ENCODE peak calls at places on chromosomes 4 and X, in seven cellular contexts. L is thyroid gland; G is cardiac fibroblast; Z is activated naive CD8-positive, alpha-beta T cell treated with anti-CD3 and anti-CD28 coated beads, Interleukin-2, amount 50 U/mL, for 16 hours; R is activated CD4-positive, alpha-beta memory T cell treated with anti-CD3 and anti-CD28 coated beads, Interleukin-2, amount 10 ng/mL, durations not matched to agents 7 days and 5 days; I is sigmoid colon; Y is AG09309. A is an unnamed sample.

GRCh38 chr4:16582036-16582435 is 316.4 kb downstream of the LDB2 start:
- DNase-seq in R (no peak), I (no peak), Y (no peak), Z (no peak), L (no peak), G (no peak), A (no peak)

GRCh38 chr4:127968565-127968964 is 3.4 kb downstream of the ABHD18 start:
- DNase-seq in G (no peak), Y (no peak), Z (no peak), I (no peak), L (no peak), R (no peak), A (no peak)

GRCh38 chr4:2069986-2070385 is 10.9 kb downstream of the NAT8L start:
- DNase-seq in G (no peak), I (peak; percentile 39), L (no peak), Y (no peak), Z (no peak), R (no peak), A (no peak)

GRCh38 chr4:124459922-124460301 is 252.6 kb downstream of the ANKRD50 start:
- DNase-seq in G (peak; percentile 71), I (no peak), Y (no peak), L (no peak), Z (no peak), R (no peak), A (no peak)

GRCh38 chrX:111854778-111855490 is 21.0 kb upstream of the TRPC5OS start:
- DNase-seq in L (no peak), Z (no peak), Y (no peak), I (no peak), R (no peak), G (no peak), A (no peak)

GRCh38 chr4:152308925-152309324 is 227.0 kb downstream of the FBXW7 start:
- DNase-seq in Z (no peak), Y (no peak), G (no peak), L (no peak), R (no peak), I (no peak), A (no peak)

GRCh38 chrX:154444001-154444754 is at the start of gene FAM50A:
- DNase-seq in Y (no peak), G (peak; percentile 53), R (peak; percentile 76), I (peak; percentile 91), L (peak; percentile 84), Z (peak; percentile 30), A (peak; percentile 76)

GRCh38 chr4:17476811-17477210 is 35.1 kb downstream of the QDPR start:
- DNase-seq in L (no peak), R (no peak), I (no peak), Y (no peak), G (no peak), Z (no peak), A (no peak)

GRCh38 chrX:66328950-66329596 is 165.0 kb downstream of the HEPH start:
- DNase-seq in Y (no peak), Z (no peak), G (no peak), L (no peak), R (no peak), I (no peak), A (no peak)

GRCh38 chr4:152220201-152220666 is 315.7 kb downstream of the FBXW7 start:
- DNase-seq in R (no peak), Z (no peak), G (peak; percentile 22), Y (peak; percentile 80), L (no peak), I (no peak), A (no peak)

GRCh38 chrX:150616863-150617198 is 48.4 kb downstream of the MTM1 start:
- DNase-seq in G (peak; percentile 1), Z (no peak), L (no peak), R (no peak), Y (no peak), I (no peak), A (no peak)

A was measured in activated CD8-positive, alpha-beta T cell treated with anti-CD3 and anti-CD28 coated beads, Interleukin-2, amount 10 ng/mL, durations not matched to agents 7 days and 5 days.